ENCODE peak calls at places on chromosomes 1 and 21, in nine cellular contexts. One of them, this sample, is unnamed.

GRCh38 chr1:15966081-15966955 is 9.6 kb downstream of the ZBTB17 start:
- DNase-seq in progenitor cell of endocrine pancreas: no peak
- DNase-seq in astrocyte: peak
- DNase-seq in fibroblast of lung: peak
- DNase-seq in AG04450: no peak
- DNase-seq in endodermal cell: no peak
- DNase-seq in lower leg skin: peak
- DNase-seq in IMR-90: peak
- DNase-seq in type B pancreatic cell: no peak
- DNase-seq in this sample: no peak

GRCh38 chr1:101371259-101371658 is 134.4 kb downstream of the S1PR1 start:
- DNase-seq in progenitor cell of endocrine pancreas: no peak
- DNase-seq in astrocyte: peak
- DNase-seq in fibroblast of lung: peak
- DNase-seq in AG04450: peak
- DNase-seq in endodermal cell: no peak
- DNase-seq in lower leg skin: no peak
- DNase-seq in IMR-90: peak
- DNase-seq in type B pancreatic cell: no peak
- DNase-seq in this sample: no peak

GRCh38 chr21:29133796-29134195 is 3.4 kb downstream of the MAP3K7CL start:
- DNase-seq in progenitor cell of endocrine pancreas: no peak
- DNase-seq in astrocyte: peak
- DNase-seq in fibroblast of lung: peak
- DNase-seq in AG04450: no peak
- DNase-seq in endodermal cell: peak
- DNase-seq in lower leg skin: no peak
- DNase-seq in IMR-90: no peak
- DNase-seq in type B pancreatic cell: no peak
- DNase-seq in this sample: no peak

GRCh38 chr21:44579056-44579832 is 1.2 kb downstream of the KRTAP10-5 start:
- DNase-seq in progenitor cell of endocrine pancreas: no peak
- DNase-seq in astrocyte: no peak
- DNase-seq in fibroblast of lung: no peak
- DNase-seq in AG04450: no peak
- DNase-seq in endodermal cell: peak
- DNase-seq in lower leg skin: no peak
- DNase-seq in IMR-90: no peak
- DNase-seq in type B pancreatic cell: no peak
- DNase-seq in this sample: peak

GRCh38 chr1:240491156-240491555 is 120.8 kb downstream of the GREM2 start:
- DNase-seq in progenitor cell of endocrine pancreas: no peak
- DNase-seq in astrocyte: peak
- DNase-seq in fibroblast of lung: peak
- DNase-seq in AG04450: peak
- DNase-seq in endodermal cell: peak
- DNase-seq in lower leg skin: no peak
- DNase-seq in IMR-90: peak
- DNase-seq in type B pancreatic cell: no peak
- DNase-seq in this sample: no peak

GRCh38 chr1:214316597-214316996 is 35.6 kb downstream of the SMYD2 start:
- DNase-seq in progenitor cell of endocrine pancreas: no peak
- DNase-seq in astrocyte: peak
- DNase-seq in fibroblast of lung: peak
- DNase-seq in AG04450: no peak
- DNase-seq in endodermal cell: peak
- DNase-seq in lower leg skin: no peak
- DNase-seq in IMR-90: peak
- DNase-seq in type B pancreatic cell: no peak
- DNase-seq in this sample: no peak

GRCh38 chr21:46002841-46003574 is 21.4 kb downstream of the COL6A1 start:
- DNase-seq in progenitor cell of endocrine pancreas: peak
- DNase-seq in astrocyte: no peak
- DNase-seq in fibroblast of lung: no peak
- DNase-seq in AG04450: no peak
- DNase-seq in endodermal cell: peak
- DNase-seq in lower leg skin: no peak
- DNase-seq in IMR-90: no peak
- DNase-seq in type B pancreatic cell: no peak
- DNase-seq in this sample: peak

GRCh38 chr1:154219511-154219910 is 1.2 kb upstream of the UBAP2L start:
- DNase-seq in progenitor cell of endocrine pancreas: no peak
- DNase-seq in astrocyte: peak
- DNase-seq in fibroblast of lung: peak
- DNase-seq in AG04450: no peak
- DNase-seq in endodermal cell: no peak
- DNase-seq in lower leg skin: peak
- DNase-seq in IMR-90: peak
- DNase-seq in type B pancreatic cell: no peak
- DNase-seq in this sample: peak

GRCh38 chr1:11805454-11806306 is at the start of the genes CLCN6 and MTHFR:
- DNase-seq in progenitor cell of endocrine pancreas: peak
- DNase-seq in astrocyte: peak
- DNase-seq in fibroblast of lung: peak
- DNase-seq in AG04450: peak
- DNase-seq in endodermal cell: peak
- DNase-seq in lower leg skin: peak
- DNase-seq in IMR-90: peak
- DNase-seq in type B pancreatic cell: peak
- DNase-seq in this sample: peak

GRCh38 chr1:11802616-11802972 is 3.2 kb downstream of the MTHFR start:
- DNase-seq in progenitor cell of endocrine pancreas: no peak
- DNase-seq in astrocyte: no peak
- DNase-seq in fibroblast of lung: no peak
- DNase-seq in AG04450: no peak
- DNase-seq in endodermal cell: no peak
- DNase-seq in lower leg skin: no peak
- DNase-seq in IMR-90: peak
- DNase-seq in type B pancreatic cell: no peak
- DNase-seq in this sample: no peak

GRCh38 chr1:11804666-11805453 is 904 bp downstream of the MTHFR start:
- DNase-seq in progenitor cell of endocrine pancreas: no peak
- DNase-seq in astrocyte: peak
- DNase-seq in fibroblast of lung: peak
- DNase-seq in AG04450: no peak
- DNase-seq in endodermal cell: no peak
- DNase-seq in lower leg skin: no peak
- DNase-seq in IMR-90: peak
- DNase-seq in type B pancreatic cell: no peak
- DNase-seq in this sample: no peak

GRCh38 chr1:11800756-11801433 is 4.9 kb downstream of the MTHFR start:
- DNase-seq in progenitor cell of endocrine pancreas: no peak
- DNase-seq in astrocyte: no peak
- DNase-seq in fibroblast of lung: no peak
- DNase-seq in AG04450: no peak
- DNase-seq in endodermal cell: no peak
- DNase-seq in lower leg skin: no peak
- DNase-seq in IMR-90: no peak
- DNase-seq in type B pancreatic cell: no peak
- DNase-seq in this sample: no peak

DNA sequence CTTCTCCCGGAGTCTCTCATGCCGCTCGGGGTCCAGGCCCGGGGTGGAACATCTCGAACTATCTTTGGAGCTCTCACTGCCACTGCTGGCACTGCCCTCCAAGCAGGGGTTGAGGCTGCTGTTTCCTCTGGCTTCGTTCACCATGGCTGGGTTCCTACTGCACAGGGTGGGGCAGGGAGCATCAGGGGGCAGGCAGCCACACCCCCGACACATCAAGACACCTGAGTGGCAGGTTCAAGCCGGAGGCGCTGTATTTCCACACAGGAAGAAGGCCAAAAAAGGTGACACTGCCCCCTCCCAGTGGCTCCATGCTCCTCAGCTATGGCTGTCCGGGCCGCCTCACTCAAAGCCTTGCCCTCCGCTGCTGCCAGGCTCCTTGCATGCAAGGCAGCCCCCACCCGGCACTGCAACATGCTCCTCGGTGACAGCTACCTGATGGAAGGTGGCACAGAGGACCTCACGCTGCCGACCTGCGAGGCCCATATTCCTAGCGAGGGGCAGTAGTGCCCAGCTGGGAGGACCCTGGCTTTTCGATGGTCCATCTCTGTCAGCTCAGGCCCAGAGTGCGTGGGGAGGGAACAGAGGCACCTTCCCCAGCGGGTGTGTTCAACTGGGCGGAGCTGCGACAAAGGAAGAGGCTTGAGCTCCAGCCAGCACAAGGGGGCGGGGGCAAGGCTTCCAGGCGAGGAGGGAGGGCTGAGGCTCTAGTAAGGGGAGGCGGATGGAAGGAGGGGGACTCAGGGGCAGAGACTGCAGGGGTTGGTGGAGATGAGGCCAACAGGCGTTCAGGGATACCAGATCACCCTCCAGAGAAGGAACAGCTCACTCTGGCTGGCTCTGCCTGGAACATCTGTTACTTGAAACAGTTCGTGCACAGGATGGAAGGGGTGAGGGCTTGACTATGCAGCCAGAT is 2.5 kb downstream of the MTHFR start:
- DNase-seq in progenitor cell of endocrine pancreas: peak
- DNase-seq in astrocyte: peak
- DNase-seq in fibroblast of lung: peak
- DNase-seq in AG04450: peak
- DNase-seq in endodermal cell: peak
- DNase-seq in lower leg skin: peak
- DNase-seq in IMR-90: peak
- DNase-seq in type B pancreatic cell: peak
- DNase-seq in this sample: peak
- TF ChIP-seq CTCF in progenitor cell of endocrine pancreas: no peak
- TF ChIP-seq CTCF in astrocyte: no peak
- TF ChIP-seq CTCF in fibroblast of lung: no peak
- TF ChIP-seq CTCF in AG04450: no peak
- TF ChIP-seq CTCF in endodermal cell: peak
- TF ChIP-seq CTCF in lower leg skin: no peak
- TF ChIP-seq CTCF in IMR-90: no peak
- TF ChIP-seq CTCF in type B pancreatic cell: no peak
- TF ChIP-seq CTCF in this sample: no peak

GRCh38 chr1:207817166-207817565 is 65.3 kb downstream of the CD46 start:
- DNase-seq in progenitor cell of endocrine pancreas: no peak
- DNase-seq in astrocyte: no peak
- DNase-seq in fibroblast of lung: no peak
- DNase-seq in AG04450: no peak
- DNase-seq in endodermal cell: no peak
- DNase-seq in lower leg skin: no peak
- DNase-seq in IMR-90: no peak
- DNase-seq in type B pancreatic cell: no peak
- DNase-seq in this sample: no peak

GRCh38 chr1:207815466-207815865 is 63.6 kb downstream of the CD46 start:
- DNase-seq in progenitor cell of endocrine pancreas: no peak
- DNase-seq in astrocyte: no peak
- DNase-seq in fibroblast of lung: no peak
- DNase-seq in AG04450: no peak
- DNase-seq in endodermal cell: no peak
- DNase-seq in lower leg skin: peak
- DNase-seq in IMR-90: no peak
- DNase-seq in type B pancreatic cell: no peak
- DNase-seq in this sample: no peak

GRCh38 chr1:207818971-207819451 is 67.2 kb downstream of the CD46 start:
- DNase-seq in progenitor cell of endocrine pancreas: no peak
- DNase-seq in astrocyte: peak
- DNase-seq in fibroblast of lung: peak
- DNase-seq in AG04450: no peak
- DNase-seq in endodermal cell: no peak
- DNase-seq in lower leg skin: no peak
- DNase-seq in IMR-90: peak
- DNase-seq in type B pancreatic cell: no peak
- DNase-seq in this sample: no peak

GRCh38 chr1:207815913-207816312 is 64.1 kb downstream of the CD46 start:
- DNase-seq in progenitor cell of endocrine pancreas: no peak
- DNase-seq in astrocyte: peak
- DNase-seq in fibroblast of lung: peak
- DNase-seq in AG04450: no peak
- DNase-seq in endodermal cell: no peak
- DNase-seq in lower leg skin: no peak
- DNase-seq in IMR-90: peak
- DNase-seq in type B pancreatic cell: peak
- DNase-seq in this sample: peak

GRCh38 chr1:207817778-207818751 is 66.2 kb downstream of the CD46 start:
- DNase-seq in progenitor cell of endocrine pancreas: no peak
- DNase-seq in astrocyte: no peak
- DNase-seq in fibroblast of lung: no peak
- DNase-seq in AG04450: no peak
- DNase-seq in endodermal cell: no peak
- DNase-seq in lower leg skin: no peak
- DNase-seq in IMR-90: no peak
- DNase-seq in type B pancreatic cell: no peak
- DNase-seq in this sample: no peak
- TF ChIP-seq CTCF in progenitor cell of endocrine pancreas: no peak
- TF ChIP-seq CTCF in astrocyte: no peak
- TF ChIP-seq CTCF in fibroblast of lung: no peak
- TF ChIP-seq CTCF in AG04450: no peak
- TF ChIP-seq CTCF in endodermal cell: no peak
- TF ChIP-seq CTCF in lower leg skin: no peak
- TF ChIP-seq CTCF in IMR-90: no peak
- TF ChIP-seq CTCF in type B pancreatic cell: no peak
- TF ChIP-seq CTCF in this sample: no peak

GRCh38 chr1:172134087-172134731 is 286.3 kb upstream of the C1orf105 start:
- DNase-seq in progenitor cell of endocrine pancreas: no peak
- DNase-seq in astrocyte: peak
- DNase-seq in fibroblast of lung: peak
- DNase-seq in AG04450: no peak
- DNase-seq in endodermal cell: no peak
- DNase-seq in lower leg skin: no peak
- DNase-seq in IMR-90: peak
- DNase-seq in type B pancreatic cell: no peak
- DNase-seq in this sample: no peak

GRCh38 chr1:172132836-172133235 is 287.6 kb upstream of the C1orf105 start:
- DNase-seq in progenitor cell of endocrine pancreas: no peak
- DNase-seq in astrocyte: no peak
- DNase-seq in fibroblast of lung: no peak
- DNase-seq in AG04450: no peak
- DNase-seq in endodermal cell: no peak
- DNase-seq in lower leg skin: no peak
- DNase-seq in IMR-90: no peak
- DNase-seq in type B pancreatic cell: no peak
- DNase-seq in this sample: no peak

GRCh38 chr1:172136925-172137324 is 283.6 kb upstream of the C1orf105 start:
- DNase-seq in progenitor cell of endocrine pancreas: no peak
- DNase-seq in astrocyte: no peak
- DNase-seq in fibroblast of lung: no peak
- DNase-seq in AG04450: no peak
- DNase-seq in endodermal cell: no peak
- DNase-seq in lower leg skin: no peak
- DNase-seq in IMR-90: no peak
- DNase-seq in type B pancreatic cell: no peak
- DNase-seq in this sample: no peak

GRCh38 chr1:172135923-172136610 is 284.4 kb upstream of the C1orf105 start:
- DNase-seq in progenitor cell of endocrine pancreas: no peak
- DNase-seq in astrocyte: peak
- DNase-seq in fibroblast of lung: peak
- DNase-seq in AG04450: peak
- DNase-seq in endodermal cell: no peak
- DNase-seq in lower leg skin: no peak
- DNase-seq in IMR-90: peak
- DNase-seq in type B pancreatic cell: no peak
- DNase-seq in this sample: no peak

GRCh38 chr1:172135076-172135672 is 285.3 kb upstream of the C1orf105 start:
- DNase-seq in progenitor cell of endocrine pancreas: no peak
- DNase-seq in astrocyte: no peak
- DNase-seq in fibroblast of lung: no peak
- DNase-seq in AG04450: no peak
- DNase-seq in endodermal cell: no peak
- DNase-seq in lower leg skin: no peak
- DNase-seq in IMR-90: no peak
- DNase-seq in type B pancreatic cell: no peak
- DNase-seq in this sample: no peak
- TF ChIP-seq CTCF in progenitor cell of endocrine pancreas: peak
- TF ChIP-seq CTCF in astrocyte: peak
- TF ChIP-seq CTCF in fibroblast of lung: peak
- TF ChIP-seq CTCF in AG04450: peak
- TF ChIP-seq CTCF in endodermal cell: peak
- TF ChIP-seq CTCF in lower leg skin: no peak
- TF ChIP-seq CTCF in IMR-90: peak
- TF ChIP-seq CTCF in type B pancreatic cell: peak
- TF ChIP-seq CTCF in this sample: peak

DNA sequence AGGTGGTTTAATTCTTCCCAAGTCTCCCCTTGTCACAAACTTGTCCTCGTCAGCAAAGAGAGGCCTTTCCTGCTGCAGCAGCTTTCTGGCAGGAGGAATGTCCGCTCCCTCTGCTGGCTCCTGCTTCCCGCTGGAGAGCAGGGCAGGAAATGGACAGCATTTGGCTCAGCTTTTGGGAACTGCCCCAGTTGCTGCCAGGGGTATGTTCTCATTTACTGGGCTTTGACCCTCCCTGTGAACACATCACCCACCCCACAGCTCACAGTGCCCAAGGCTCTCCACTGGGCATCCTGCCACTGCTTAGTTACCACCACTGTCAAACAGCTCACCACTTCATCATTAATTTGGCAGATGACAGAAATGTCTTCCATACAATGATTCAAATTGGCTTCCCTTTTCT is 75.4 kb downstream of the MRPL37 start:
- DNase-seq in progenitor cell of endocrine pancreas: no peak
- DNase-seq in astrocyte: peak
- DNase-seq in fibroblast of lung: peak
- DNase-seq in AG04450: no peak
- DNase-seq in endodermal cell: peak
- DNase-seq in lower leg skin: peak
- DNase-seq in IMR-90: peak
- DNase-seq in type B pancreatic cell: no peak
- DNase-seq in this sample: no peak
- TF ChIP-seq CTCF in progenitor cell of endocrine pancreas: no peak
- TF ChIP-seq CTCF in astrocyte: no peak
- TF ChIP-seq CTCF in fibroblast of lung: peak
- TF ChIP-seq CTCF in AG04450: peak
- TF ChIP-seq CTCF in endodermal cell: peak
- TF ChIP-seq CTCF in lower leg skin: no peak
- TF ChIP-seq CTCF in IMR-90: peak
- TF ChIP-seq CTCF in type B pancreatic cell: no peak
- TF ChIP-seq CTCF in this sample: peak